ENCODE peak calls at places on chromosomes 4 and X, in five cellular contexts. One of them, this sample, is unnamed.

GRCh38 chr4:113952452-113953029 is 26.9 kb downstream of the ARSJ start:
- DNase-seq in K562: peak
- DNase-seq in HCT116: peak
- DNase-seq in SK-N-SH: peak
- DNase-seq in GM12878: peak
- DNase-seq in this sample: peak

GRCh38 chr4:99504804-99505502 is 5.9 kb upstream of the C4orf17 start:
- DNase-seq in K562: no peak
- DNase-seq in GM12878: no peak
- DNase-seq in SK-N-SH: no peak
- DNase-seq in HCT116: no peak
- DNase-seq in this sample: no peak

GRCh38 chr4:38857354-38858096 is 908 bp upstream of the TLR6 start:
- DNase-seq in GM12878: peak
- DNase-seq in K562: no peak
- DNase-seq in SK-N-SH: no peak
- DNase-seq in HCT116: peak
- DNase-seq in this sample: no peak

GRCh38 chr4:2445130-2445529 is 23.8 kb upstream of the RNF4 start:
- DNase-seq in HCT116: no peak
- DNase-seq in SK-N-SH: no peak
- DNase-seq in GM12878: no peak
- DNase-seq in K562: no peak
- DNase-seq in this sample: no peak

GRCh38 chr4:183995489-183996049 is 90.5 kb downstream of the STOX2 start:
- DNase-seq in HCT116: no peak
- DNase-seq in SK-N-SH: no peak
- DNase-seq in GM12878: no peak
- DNase-seq in K562: no peak
- DNase-seq in this sample: no peak

GRCh38 chr4:24910504-24910903 is 2.3 kb downstream of the CCDC149 start:
- DNase-seq in GM12878: no peak
- DNase-seq in HCT116: no peak
- DNase-seq in SK-N-SH: no peak
- DNase-seq in K562: no peak
- DNase-seq in this sample: no peak

GRCh38 chr4:153809307-153809706 is 20.4 kb upstream of the SFRP2 start:
- DNase-seq in K562: no peak
- DNase-seq in GM12878: peak
- DNase-seq in SK-N-SH: no peak
- DNase-seq in HCT116: no peak
- DNase-seq in this sample: no peak

GRCh38 chr4:163631288-163631687 is 136.8 kb downstream of the TMA16 start:
- DNase-seq in HCT116: no peak
- DNase-seq in K562: no peak
- DNase-seq in GM12878: no peak
- DNase-seq in SK-N-SH: no peak
- DNase-seq in this sample: no peak

GRCh38 chr4:8209176-8209874 is 10.2 kb downstream of the SH3TC1 start:
- DNase-seq in HCT116: no peak
- DNase-seq in GM12878: no peak
- DNase-seq in SK-N-SH: no peak
- DNase-seq in K562: no peak
- DNase-seq in this sample: no peak

DNA sequence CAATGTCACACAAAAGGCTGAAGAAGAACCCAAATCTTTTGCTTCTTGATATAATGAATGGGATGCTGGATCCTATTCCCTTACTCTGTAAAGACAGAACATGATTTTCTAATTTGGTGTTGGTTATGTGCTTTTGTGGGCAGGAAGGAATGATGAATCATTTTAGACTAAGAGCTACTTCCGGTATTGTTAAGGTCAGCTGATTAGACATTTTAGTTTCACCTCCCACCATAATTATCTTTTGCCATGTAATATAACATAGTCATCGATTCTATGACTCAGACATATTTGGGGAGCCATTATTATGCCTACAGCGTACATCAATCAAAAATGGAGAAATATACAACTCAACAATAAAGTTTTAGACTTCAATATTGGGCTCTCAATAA is 265.3 kb downstream of the ZNF674 start:
- DNase-seq in GM12878: no peak
- DNase-seq in HCT116: no peak
- DNase-seq in K562: no peak
- DNase-seq in SK-N-SH: no peak
- DNase-seq in this sample: no peak
- TF ChIP-seq JUND in GM12878: no peak
- TF ChIP-seq JUND in HCT116: no peak
- TF ChIP-seq JUND in K562: no peak
- TF ChIP-seq JUND in SK-N-SH: peak
- TF ChIP-seq JUND in this sample: no peak

DNA sequence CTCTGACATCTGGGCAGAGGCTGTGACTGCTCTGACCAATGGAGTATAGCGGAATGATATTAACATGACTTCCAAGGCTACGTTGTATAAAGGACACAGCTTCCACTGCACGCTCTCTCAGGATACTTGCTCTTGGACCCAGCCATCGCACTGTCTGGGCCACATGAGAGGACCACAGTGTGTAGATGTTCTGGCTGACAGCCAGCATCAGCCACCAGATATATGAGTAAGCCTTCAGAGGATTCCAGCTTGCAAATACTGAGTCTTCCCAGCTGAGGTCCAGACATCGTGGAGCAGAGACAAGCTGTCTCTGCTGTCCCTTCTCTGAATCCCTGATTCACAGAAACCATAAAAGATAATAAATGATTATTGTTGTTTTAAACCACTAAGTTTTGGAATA is 146.8 kb upstream of the USP9X start:
- DNase-seq in GM12878: no peak
- DNase-seq in K562: no peak
- DNase-seq in SK-N-SH: no peak
- DNase-seq in HCT116: no peak
- DNase-seq in this sample: no peak
- TF ChIP-seq JUND in GM12878: no peak
- TF ChIP-seq JUND in K562: no peak
- TF ChIP-seq JUND in SK-N-SH: no peak
- TF ChIP-seq JUND in HCT116: no peak
- TF ChIP-seq JUND in this sample: no peak

GRCh38 chrX:113400193-113400704 is 559.6 kb upstream of the AMOT start:
- DNase-seq in K562: no peak
- DNase-seq in GM12878: no peak
- DNase-seq in SK-N-SH: no peak
- DNase-seq in HCT116: peak
- DNase-seq in this sample: no peak
- TF ChIP-seq JUND in K562: no peak
- TF ChIP-seq JUND in GM12878: no peak
- TF ChIP-seq JUND in SK-N-SH: no peak
- TF ChIP-seq JUND in HCT116: no peak
- TF ChIP-seq JUND in this sample: no peak

DNA sequence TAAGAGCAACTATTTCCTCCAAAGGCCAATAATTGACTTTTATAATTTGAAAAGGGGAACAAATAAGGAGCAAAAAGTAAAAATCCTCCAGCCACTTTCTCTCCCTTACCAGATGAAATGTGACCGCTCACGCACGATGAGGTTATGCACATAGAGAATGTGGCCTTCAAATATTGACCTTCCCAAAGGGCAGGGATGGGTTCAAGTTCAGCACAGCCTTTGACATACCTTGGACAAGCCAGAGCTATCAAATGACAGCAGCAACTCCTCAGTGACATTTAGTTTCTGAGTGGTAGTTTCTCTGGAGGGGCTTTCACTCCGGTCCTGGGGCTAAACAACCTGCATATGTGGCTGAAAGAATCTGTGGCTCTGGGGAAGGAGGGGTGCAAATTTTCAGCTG is 50.7 kb downstream of the AMOT start:
- DNase-seq in GM12878: no peak
- DNase-seq in HCT116: no peak
- DNase-seq in SK-N-SH: no peak
- DNase-seq in K562: no peak
- DNase-seq in this sample: no peak
- TF ChIP-seq JUND in GM12878: no peak
- TF ChIP-seq JUND in HCT116: no peak
- TF ChIP-seq JUND in SK-N-SH: no peak
- TF ChIP-seq JUND in K562: no peak
- TF ChIP-seq JUND in this sample: no peak

DNA sequence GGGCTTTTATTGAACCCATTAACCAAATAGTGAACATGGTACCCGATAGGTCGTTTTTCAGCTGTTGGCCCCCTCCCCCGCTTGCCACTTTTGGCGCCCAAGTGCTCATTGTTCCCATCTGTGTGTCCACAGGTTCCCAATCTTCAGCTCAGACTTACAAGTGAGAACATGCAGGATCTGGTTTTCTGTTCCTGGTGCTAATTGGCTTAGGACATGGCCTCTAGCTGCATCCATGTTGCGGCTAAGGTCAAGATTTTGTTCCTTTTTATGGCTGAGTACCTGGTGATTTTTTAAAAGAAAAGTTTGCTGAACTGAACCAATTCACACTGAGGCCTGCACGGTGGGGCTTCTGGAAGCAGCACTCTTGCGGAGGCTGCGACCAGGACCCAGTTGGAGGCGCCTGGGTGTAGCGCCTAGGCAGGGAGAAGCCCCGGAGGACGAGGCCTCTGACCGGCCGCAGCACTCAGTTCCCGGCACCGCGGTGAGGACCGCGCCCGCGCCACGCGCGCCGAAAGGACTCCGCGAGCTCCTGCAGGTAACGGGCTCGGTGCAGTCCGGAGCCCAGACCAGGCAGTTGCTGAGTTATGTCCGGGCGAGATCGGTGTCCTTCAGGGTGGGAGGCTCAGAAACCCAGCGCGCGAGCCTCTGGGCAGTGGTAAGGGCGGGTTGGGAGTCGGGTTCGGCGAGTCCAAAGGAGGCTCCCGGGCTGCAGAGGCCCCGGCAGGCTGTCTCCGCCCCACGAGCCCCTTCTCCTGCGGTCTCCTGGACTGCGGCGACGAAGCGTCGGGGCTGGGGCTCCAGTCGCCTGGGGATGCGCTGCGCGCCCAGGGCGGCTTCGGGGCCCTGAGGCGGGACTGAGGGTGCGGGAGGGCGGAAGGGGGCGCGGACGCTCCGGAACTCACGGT is 15.8 kb upstream of the SLC25A4 start:
- DNase-seq in HCT116: no peak
- DNase-seq in K562: no peak
- DNase-seq in GM12878: no peak
- DNase-seq in SK-N-SH: peak
- DNase-seq in this sample: no peak
- TF ChIP-seq JUND in HCT116: no peak
- TF ChIP-seq JUND in K562: no peak
- TF ChIP-seq JUND in GM12878: no peak
- TF ChIP-seq JUND in SK-N-SH: no peak
- TF ChIP-seq JUND in this sample: no peak

GRCh38 chrX:27619975-27620374 is 29.8 kb downstream of the DCAF8L2 start:
- DNase-seq in K562: no peak
- DNase-seq in HCT116: no peak
- DNase-seq in SK-N-SH: no peak
- DNase-seq in GM12878: no peak
- DNase-seq in this sample: peak

GRCh38 chrX:27626066-27626465 is 35.9 kb downstream of the DCAF8L2 start:
- DNase-seq in K562: no peak
- DNase-seq in GM12878: no peak
- DNase-seq in SK-N-SH: no peak
- DNase-seq in HCT116: no peak
- DNase-seq in this sample: no peak

GRCh38 chrX:27619459-27619858 is 29.3 kb downstream of the DCAF8L2 start:
- DNase-seq in SK-N-SH: no peak
- DNase-seq in HCT116: no peak
- DNase-seq in GM12878: no peak
- DNase-seq in K562: no peak
- DNase-seq in this sample: no peak

DNA sequence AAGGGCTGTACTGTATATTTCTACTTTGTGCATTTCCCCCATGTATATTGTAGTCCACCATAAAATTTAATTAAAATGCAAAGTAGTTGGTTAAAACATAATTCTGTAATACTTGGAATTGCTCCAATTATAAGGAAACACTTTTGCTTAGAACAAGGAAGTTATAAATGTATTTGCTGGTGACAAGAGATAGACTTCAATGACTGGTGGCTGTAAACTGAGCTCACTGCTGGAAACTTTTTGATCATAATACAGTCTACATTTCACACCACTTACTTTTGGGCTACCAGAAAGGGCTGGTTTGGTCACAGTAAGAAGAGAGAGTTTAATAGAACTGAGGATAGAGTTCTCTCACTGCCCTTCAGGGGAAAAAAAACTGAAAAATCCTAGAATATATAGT is 32.7 kb downstream of the DCAF8L2 start:
- DNase-seq in HCT116: no peak
- DNase-seq in K562: no peak
- DNase-seq in GM12878: no peak
- DNase-seq in SK-N-SH: no peak
- DNase-seq in this sample: no peak
- TF ChIP-seq JUND in HCT116: no peak
- TF ChIP-seq JUND in K562: no peak
- TF ChIP-seq JUND in GM12878: no peak
- TF ChIP-seq JUND in SK-N-SH: no peak
- TF ChIP-seq JUND in this sample: no peak

GRCh38 chr4:177492022-177492421 is 49.8 kb upstream of the AGA start:
- DNase-seq in HCT116: no peak
- DNase-seq in K562: no peak
- DNase-seq in GM12878: no peak
- DNase-seq in SK-N-SH: no peak
- DNase-seq in this sample: no peak
- TF ChIP-seq JUND in HCT116: no peak
- TF ChIP-seq JUND in K562: no peak
- TF ChIP-seq JUND in GM12878: no peak
- TF ChIP-seq JUND in SK-N-SH: no peak
- TF ChIP-seq JUND in this sample: no peak

GRCh38 chr4:109662786-109663185 is 40.5 kb downstream of the CASP6 start:
- DNase-seq in K562: no peak
- DNase-seq in GM12878: no peak
- DNase-seq in SK-N-SH: no peak
- DNase-seq in HCT116: no peak
- DNase-seq in this sample: no peak

GRCh38 chr4:109671350-109671749 is 31.9 kb downstream of the CASP6 start:
- DNase-seq in K562: no peak
- DNase-seq in GM12878: no peak
- DNase-seq in SK-N-SH: no peak
- DNase-seq in HCT116: no peak
- DNase-seq in this sample: no peak

DNA sequence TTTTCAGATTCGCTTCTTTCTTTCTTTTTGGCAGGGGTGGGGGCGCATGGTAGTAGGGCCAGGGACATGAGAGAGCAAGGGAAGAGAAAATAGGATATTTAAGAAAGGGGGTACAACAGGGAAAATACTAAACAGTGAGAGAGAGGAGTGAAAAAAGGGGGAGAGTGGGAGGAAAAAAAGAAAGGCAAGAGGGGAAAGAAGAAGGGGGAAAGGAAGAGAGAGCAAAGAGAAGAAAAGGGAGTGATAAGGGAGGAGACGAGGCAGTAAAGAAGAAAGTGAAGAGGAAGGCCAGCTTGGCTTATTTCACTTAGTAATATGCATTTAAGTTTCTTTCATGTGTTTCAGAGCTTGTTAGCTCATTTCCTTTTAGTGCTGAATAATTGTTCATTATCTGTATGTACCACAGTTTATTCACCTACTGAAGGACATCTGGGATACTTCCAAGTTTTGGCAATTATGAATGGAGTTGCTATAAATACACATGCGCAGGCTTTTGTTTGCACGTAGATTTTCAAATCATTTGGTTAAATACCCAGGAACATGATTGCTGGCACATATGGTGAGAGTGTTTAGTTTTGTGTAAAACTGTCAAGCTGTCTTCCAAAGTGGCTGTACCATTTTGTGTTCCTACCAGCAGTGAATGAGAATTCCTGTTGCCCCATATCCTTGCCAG is 37.3 kb downstream of the CASP6 start:
- DNase-seq in GM12878: no peak
- DNase-seq in HCT116: no peak
- DNase-seq in K562: no peak
- DNase-seq in SK-N-SH: no peak
- DNase-seq in this sample: no peak
- TF ChIP-seq JUND in GM12878: no peak
- TF ChIP-seq JUND in HCT116: no peak
- TF ChIP-seq JUND in K562: no peak
- TF ChIP-seq JUND in SK-N-SH: no peak
- TF ChIP-seq JUND in this sample: no peak

This sample was measured in T47D.